ENCODE peak calls at places on chromosomes 6 and 20, in nine cellular contexts. R is NCI-H2081, G is RWPE1, J is MCF 10A, N is NCI-H345, Q is LHCN-M2, T is substantia nigra, P is thoracic aorta, E is SK-N-SH. A is an unnamed sample.

GRCh38 chr6:114997813-114998292 is 655.0 kb upstream of the HS3ST5 start:
- DNase-seq in R (no peak), G (no peak), J (peak), N (no peak), Q (peak), T (no peak), P (no peak), E (no peak), A (no peak)

GRCh38 chr6:139778688-139779087 is 404.2 kb upstream of the CITED2 start:
- DNase-seq in R (no peak), G (peak), J (no peak), N (peak), Q (peak), T (no peak), P (no peak), E (no peak), A (peak)

GRCh38 chr6:42294759-42295158 is 77.1 kb upstream of the MRPS10 start:
- DNase-seq in R (no peak), G (peak), J (peak), N (no peak), Q (peak), T (no peak), P (no peak), E (no peak), A (no peak)

GRCh38 chr20:50472693-50473610 is 37.2 kb upstream of the PTPN1 start:
- DNase-seq in R (no peak), G (no peak), J (no peak), N (no peak), Q (no peak), T (no peak), P (no peak), E (no peak), A (peak)

GRCh38 chr20:22232923-22233322 is 351.4 kb downstream of the FOXA2 start:
- DNase-seq in R (no peak), G (no peak), J (no peak), N (no peak), Q (no peak), T (no peak), P (no peak), E (no peak), A (no peak)

GRCh38 chr6:121584591-121585369 is 149.3 kb downstream of the GJA1 start:
- DNase-seq in R (no peak), G (no peak), J (no peak), N (no peak), Q (peak), T (no peak), P (no peak), E (no peak), A (no peak)

GRCh38 chr6:85756982-85757381 is 114.3 kb upstream of the SYNCRIP start:
- DNase-seq in R (peak), G (peak), J (peak), N (no peak), Q (peak), T (no peak), P (no peak), E (peak), A (no peak)

GRCh38 chr6:42820509-42821340 is 38.9 kb downstream of the BICRAL start:
- DNase-seq in R (no peak), G (no peak), J (no peak), N (no peak), Q (peak), T (peak), P (no peak), E (peak), A (peak)

GRCh38 chr6:157764346-157765068 is 58.5 kb upstream of the SNX9 start:
- DNase-seq in R (no peak), G (peak), J (peak), N (no peak), Q (peak), T (peak), P (peak), E (no peak), A (peak)

GRCh38 chr6:6811151-6812002 is 222.9 kb downstream of the LY86 start:
- DNase-seq in R (peak), G (peak), J (peak), N (peak), Q (peak), T (no peak), P (no peak), E (no peak), A (no peak)

GRCh38 chr6:144378437-144378836 is 93.3 kb downstream of the UTRN start:
- DNase-seq in R (no peak), G (peak), J (peak), N (no peak), Q (no peak), T (no peak), P (no peak), E (no peak), A (no peak)

GRCh38 chr20:57167971-57168693 is 98.3 kb downstream of the BMP7 start:
- DNase-seq in R (no peak), G (peak), J (no peak), N (no peak), Q (peak), T (no peak), P (no peak), E (no peak), A (no peak)

GRCh38 chr6:111692327-111693164 is 86.9 kb upstream of the TRAF3IP2 start:
- DNase-seq in R (no peak), G (no peak), J (no peak), N (no peak), Q (peak), T (peak), P (no peak), E (peak), A (peak)

GRCh38 chr20:50762435-50763201 is 31.2 kb downstream of the PARD6B start:
- DNase-seq in R (peak), G (peak), J (peak), N (no peak), Q (peak), T (peak), P (peak), E (peak), A (peak)

GRCh38 chr20:37096415-37097039 is 730 bp upstream of the RBL1 start:
- DNase-seq in R (no peak), G (no peak), J (no peak), N (no peak), Q (no peak), T (no peak), P (no peak), E (no peak), A (no peak)

GRCh38 chr6:146154197-146154596 is 125.3 kb downstream of the GRM1 start:
- DNase-seq in R (no peak), G (no peak), J (no peak), N (no peak), Q (no peak), T (no peak), P (no peak), E (no peak), A (no peak)

GRCh38 chr20:21702553-21703467 is 2.7 kb upstream of the PAX1 start:
- DNase-seq in R (peak), G (peak), J (no peak), N (no peak), Q (peak), T (peak), P (no peak), E (peak), A (peak)

GRCh38 chr6:3918474-3918873 is 69.3 kb downstream of the FAM50B start:
- DNase-seq in R (peak), G (no peak), J (no peak), N (peak), Q (no peak), T (no peak), P (no peak), E (no peak), A (no peak)

GRCh38 chr20:2872304-2873009 is 824 bp upstream of the PTPRA start:
- DNase-seq in R (peak), G (peak), J (peak), N (peak), Q (peak), T (peak), P (peak), E (peak), A (peak)

GRCh38 chr6:33733294-33734007 is 13.3 kb downstream of the IP6K3 start:
- DNase-seq in R (no peak), G (no peak), J (no peak), N (no peak), Q (no peak), T (no peak), P (no peak), E (no peak), A (no peak)

GRCh38 chr6:112030965-112031660 is 22.8 kb upstream of the CCN6 start:
- DNase-seq in R (no peak), G (no peak), J (no peak), N (peak), Q (no peak), T (no peak), P (no peak), E (no peak), A (no peak)

GRCh38 chr6:154513601-154514320 is 3.3 kb upstream of the CNKSR3 start:
- DNase-seq in R (no peak), G (no peak), J (no peak), N (no peak), Q (no peak), T (no peak), P (no peak), E (peak), A (no peak)

GRCh38 chr20:54132612-54133433 is 41.0 kb downstream of the CYP24A1 start:
- DNase-seq in R (no peak), G (peak), J (peak), N (no peak), Q (peak), T (no peak), P (no peak), E (no peak), A (no peak)

GRCh38 chr6:137777299-137778075 is 89.6 kb upstream of the TNFAIP3 start:
- DNase-seq in R (no peak), G (no peak), J (no peak), N (no peak), Q (no peak), T (no peak), P (no peak), E (no peak), A (no peak)

GRCh38 chr6:116229287-116229913 is 24.5 kb downstream of the TSPYL4 start:
- DNase-seq in R (no peak), G (peak), J (peak), N (no peak), Q (peak), T (peak), P (peak), E (peak), A (peak)

GRCh38 chr20:41027872-41028358 is 707 bp upstream of the TOP1 start:
- DNase-seq in R (no peak), G (no peak), J (no peak), N (no peak), Q (no peak), T (no peak), P (no peak), E (no peak), A (peak)

GRCh38 chr20:6103301-6103700 is 19.5 kb downstream of the FERMT1 start:
- DNase-seq in R (no peak), G (no peak), J (no peak), N (no peak), Q (no peak), T (no peak), P (no peak), E (no peak), A (no peak)

GRCh38 chr6:125154184-125155135 is 887 bp downstream of the TPD52L1 start:
- DNase-seq in R (peak), G (peak), J (peak), N (no peak), Q (no peak), T (no peak), P (no peak), E (peak), A (no peak)

GRCh38 chr20:10089871-10090587 is 55.2 kb downstream of the ANKEF1 start:
- DNase-seq in R (no peak), G (no peak), J (no peak), N (no peak), Q (no peak), T (no peak), P (no peak), E (no peak), A (no peak)

A was measured in Ammon's horn.